ENCODE peak calls at places on chromosomes 4 and X, in six cellular contexts. C is ascending aorta, A is esophagus squamous epithelium, L is thyroid gland, S is GM06990, D is transverse colon. P is an unnamed sample. For H3K36me3, the result is how much of the 10 kb centered on the place peaks cover.

GRCh38 chr4:141247430-141247780 is 26.7 kb downstream of the ZNF330 start:
- DNase-seq in S (no peak), D (no peak), C (no peak), L (no peak), A (no peak), P (no peak)

GRCh38 chr4:105709081-105709450 is 482 bp downstream of the GSTCD start:
- DNase-seq in D (no peak), S (no peak), C (no peak), L (no peak), A (no peak), P (no peak)

GRCh38 chr4:147325566-147325965 is 155.3 kb upstream of the EDNRA start:
- DNase-seq in A (no peak), C (no peak), S (no peak), L (no peak), D (no peak), P (peak)

GRCh38 chr4:138275946-138276621 is 33.9 kb upstream of the SLC7A11 start:
- DNase-seq in L (no peak), C (no peak), A (no peak), D (no peak), S (no peak), P (peak)

GRCh38 chr4:60992037-60992436 is 208.1 kb upstream of the ADGRL3 start:
- DNase-seq in S (no peak), A (no peak), C (no peak), D (no peak), L (no peak), P (no peak)

GRCh38 chr4:149927514-149927913 is 111.9 kb upstream of the IQCM start:
- DNase-seq in D (no peak), S (no peak), L (no peak), C (no peak), A (no peak), P (no peak)

GRCh38 chr4:68748181-68748981 is 67.4 kb upstream of the UGT2B10 start:
- DNase-seq in D (no peak), L (no peak), S (no peak), C (no peak), A (no peak), P (no peak)

GRCh38 chr4:189092596-189092995 is 848.1 kb upstream of the FRG1 start:
- DNase-seq in D (no peak), S (no peak), A (no peak), L (no peak), C (no peak), P (no peak)

GRCh38 chr4:181106410-181106809 is 1136.8 kb upstream of the TENM3 start:
- DNase-seq in D (no peak), A (no peak), L (no peak), C (no peak), S (no peak), P (no peak)

GRCh38 chr4:76197971-76198410 is 15.6 kb downstream of the SCARB2 start:
- DNase-seq in L (peak), C (no peak), A (no peak), D (peak), S (peak), P (no peak)

GRCh38 chr4:88575222-88575621 is 17.1 kb upstream of the HERC3 start:
- DNase-seq in L (no peak), A (no peak), D (no peak), C (no peak), S (no peak), P (no peak)

GRCh38 chr4:156875697-156876096 is 95.9 kb downstream of the PDGFC start:
- DNase-seq in S (no peak), L (no peak), C (no peak), D (no peak), A (no peak), P (no peak)

GRCh38 chrX:103343105-103343504 is 13.1 kb downstream of the TCEAL7 start:
- DNase-seq in D (peak), L (peak), C (no peak), S (no peak), A (no peak), P (no peak)

GRCh38 chr4:70903282-70903603 is 1.1 kb downstream of the MOB1B start:
- DNase-seq in L (peak), C (no peak), A (no peak), S (no peak), D (no peak), P (no peak)

GRCh38 chr4:107966903-107967302 is 22.8 kb upstream of the HADH start:
- DNase-seq in L (no peak), A (no peak), D (no peak), C (no peak), S (no peak), P (no peak)

GRCh38 chrX:73877687-73878086 is 314.7 kb downstream of the CHIC1 start:
- DNase-seq in L (no peak), D (no peak), C (no peak), A (no peak), S (no peak), P (no peak)

DNA sequence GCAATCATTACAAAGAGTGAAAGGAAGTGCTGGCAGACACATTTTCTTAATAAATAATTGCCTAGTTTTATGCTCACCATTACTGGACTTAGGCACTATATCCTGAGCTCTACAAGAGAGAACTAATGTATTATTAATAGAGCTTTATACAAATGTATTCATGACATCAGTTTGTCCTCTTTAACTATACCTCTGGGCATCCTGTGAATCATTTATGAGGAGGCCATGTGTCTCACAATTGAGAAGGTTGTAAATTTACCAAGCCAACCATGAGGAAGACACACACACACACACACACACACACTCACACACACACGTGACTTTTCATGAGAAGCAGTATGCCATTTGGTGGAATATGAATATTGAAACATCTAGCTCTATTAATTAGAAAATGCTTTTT is 728.2 kb downstream of the ARAP2 start:
- DNase-seq in A (no peak), D (no peak), S (no peak), C (no peak), L (no peak), P (no peak)
- TF ChIP-seq CTCF in A (no peak), D (no peak), S (no peak), C (no peak), L (no peak), P (no peak)

GRCh38 chrX:2710496-2710895 is 19.4 kb downstream of the CD99 start:
- DNase-seq in D (no peak), S (no peak), A (no peak), L (no peak), C (no peak), P (no peak)

GRCh38 chrX:2711441-2711840 is 20.3 kb downstream of the CD99 start:
- DNase-seq in D (no peak), A (no peak), C (no peak), S (no peak), L (no peak), P (no peak)

GRCh38 chrX:2714551-2714950 is 23.5 kb downstream of the CD99 start:
- DNase-seq in C (no peak), L (no peak), A (no peak), S (no peak), D (no peak), P (no peak)

GRCh38 chrX:2712890-2713860 is 22.1 kb downstream of the CD99 start:
- DNase-seq in D (no peak), C (no peak), L (no peak), S (no peak), A (no peak), P (no peak)

DNA sequence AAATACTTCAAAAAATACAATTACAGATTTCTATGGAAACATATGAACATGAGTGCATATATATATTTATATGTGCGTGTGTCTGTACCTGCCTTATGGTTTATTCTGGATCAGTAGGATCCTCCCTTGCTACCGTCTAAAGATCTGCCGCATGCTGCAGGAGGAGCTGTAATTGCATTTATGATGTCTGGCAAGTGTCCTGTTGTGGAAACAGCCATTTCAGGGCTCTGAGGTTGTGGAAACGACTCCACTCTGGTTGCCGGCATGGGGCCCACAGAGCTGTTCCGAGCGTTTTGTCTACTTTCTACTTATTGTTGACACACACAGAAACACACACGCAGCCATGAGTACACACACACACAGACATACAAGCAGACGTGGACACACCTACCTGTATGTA is 21.3 kb downstream of the CD99 start:
- DNase-seq in L (no peak), S (no peak), C (no peak), A (no peak), D (no peak), P (no peak)
- H3K36me3 ChIP-seq in L (under half), S (under half), C (half or more), A (under half), D (under half), P (under half)

GRCh38 chr4:119671205-119671604 is 42.6 kb upstream of the PDE5A start:
- DNase-seq in C (no peak), A (no peak), S (no peak), D (no peak), L (no peak), P (no peak)
- H3K4me3 ChIP-seq in C (no peak), A (no peak), S (no peak), D (no peak), L (no peak), P (no peak)

GRCh38 chr4:7200801-7201200 is 8.5 kb downstream of the SORCS2 start:
- DNase-seq in A (no peak), C (no peak), S (no peak), D (no peak), L (no peak), P (no peak)

GRCh38 chr4:7198440-7199128 is 6.2 kb downstream of the SORCS2 start:
- DNase-seq in L (no peak), C (no peak), D (no peak), S (no peak), A (no peak), P (no peak)

GRCh38 chr4:7199129-7199725 is 6.9 kb downstream of the SORCS2 start:
- DNase-seq in L (no peak), C (no peak), D (no peak), A (no peak), S (no peak), P (no peak)

GRCh38 chr4:7201351-7202305 is 9.3 kb downstream of the SORCS2 start:
- DNase-seq in D (no peak), L (no peak), S (no peak), C (no peak), A (no peak), P (no peak)

DNA sequence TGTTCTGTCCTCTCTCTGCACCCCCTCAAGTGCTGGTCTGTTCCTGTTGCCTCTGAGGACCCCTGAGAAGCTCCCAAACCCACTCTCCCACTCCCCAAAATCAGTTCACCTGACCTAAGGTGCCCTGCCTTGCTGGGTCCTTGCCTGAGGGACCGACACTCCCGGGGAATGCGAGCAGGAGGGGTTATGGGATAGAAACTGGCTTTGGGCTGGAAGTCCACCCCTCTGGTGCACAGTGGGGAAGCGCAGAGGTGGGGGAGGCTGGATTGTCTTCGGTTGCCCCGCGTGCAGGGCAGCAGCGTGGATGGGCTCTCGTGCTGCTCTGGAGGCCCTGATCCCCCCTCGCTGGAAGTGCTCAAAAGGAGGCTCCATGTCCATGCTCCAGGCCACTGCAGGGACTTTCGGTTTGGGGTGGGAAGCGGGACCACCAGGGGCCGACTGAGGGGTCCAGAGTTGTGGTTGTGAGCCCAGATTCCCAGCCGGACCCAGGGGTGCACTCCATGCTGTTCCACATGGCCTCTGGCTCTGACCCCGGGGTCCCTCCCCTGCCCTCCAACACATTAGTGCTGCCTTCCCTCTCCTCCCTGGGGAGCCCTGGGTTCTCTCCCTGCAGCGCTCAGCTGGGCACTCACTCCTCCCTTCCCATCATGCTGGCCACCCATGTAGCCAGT is 7.6 kb downstream of the SORCS2 start:
- DNase-seq in C (no peak), D (no peak), A (no peak), L (no peak), S (no peak), P (no peak)
- TF ChIP-seq CTCF in C (no peak), D (no peak), A (no peak), L (no peak), S (no peak), P (no peak)

GRCh38 chrX:39509157-39509556 is 588.6 kb downstream of the BCOR start:
- DNase-seq in A (no peak), L (no peak), C (no peak), D (no peak), S (no peak), P (no peak)
- H3K36me3 ChIP-seq in A (under half), L (under half), C (under half), D (under half), S (under half), P (under half)